ENCODE peak calls at places on chromosome 13, in six cellular contexts. One of them, this sample, is unnamed.

GRCh38 chr13:76980075-76980718 is 11.7 kb upstream of the CLN5 start:
- DNase-seq in K562: peak; percentile 75
- DNase-seq in HepG2: peak; percentile 43
- DNase-seq in H1: peak; percentile 74
- DNase-seq in GM12878: no peak
- DNase-seq in GM12892: peak; percentile 92
- DNase-seq in this sample: peak; percentile 94

GRCh38 chr13:76882431-76882830 is 3.8 kb downstream of the KCTD12 start:
- DNase-seq in K562: no peak
- DNase-seq in GM12892: no peak
- DNase-seq in HepG2: no peak
- DNase-seq in H1: no peak
- DNase-seq in GM12878: no peak
- DNase-seq in this sample: no peak

GRCh38 chr13:51047434-51048165 is 63.5 kb downstream of the C13orf42 start:
- DNase-seq in GM12892: no peak
- DNase-seq in HepG2: no peak
- DNase-seq in K562: no peak
- DNase-seq in GM12878: no peak
- DNase-seq in H1: no peak
- DNase-seq in this sample: no peak

GRCh38 chr13:110921695-110922094 is 6.8 kb upstream of the ANKRD10 start:
- DNase-seq in GM12892: no peak
- DNase-seq in K562: no peak
- DNase-seq in H1: no peak
- DNase-seq in GM12878: no peak
- DNase-seq in HepG2: no peak
- DNase-seq in this sample: no peak

GRCh38 chr13:38265135-38265497 is 84.5 kb upstream of the UFM1 start:
- DNase-seq in HepG2: no peak
- DNase-seq in H1: no peak
- DNase-seq in GM12892: no peak
- DNase-seq in K562: no peak
- DNase-seq in GM12878: no peak
- DNase-seq in this sample: no peak

GRCh38 chr13:34810996-34811395 is 131.1 kb upstream of the NBEA start:
- DNase-seq in GM12878: no peak
- DNase-seq in HepG2: no peak
- DNase-seq in K562: no peak
- DNase-seq in GM12892: no peak
- DNase-seq in H1: no peak
- DNase-seq in this sample: no peak

GRCh38 chr13:64158910-64159309 is 2743.3 kb upstream of the PCDH20 start:
- DNase-seq in K562: no peak
- DNase-seq in GM12878: no peak
- DNase-seq in H1: no peak
- DNase-seq in GM12892: no peak
- DNase-seq in HepG2: no peak
- DNase-seq in this sample: no peak

GRCh38 chr13:40206241-40207109 is 460.0 kb downstream of the FOXO1 start:
- DNase-seq in GM12878: peak; percentile 53
- DNase-seq in GM12892: peak; percentile 25
- DNase-seq in H1: no peak
- DNase-seq in HepG2: no peak
- DNase-seq in K562: no peak
- DNase-seq in this sample: no peak

GRCh38 chr13:37775871-37776270 is 93.7 kb downstream of the TRPC4 start:
- DNase-seq in H1: no peak
- DNase-seq in GM12878: no peak
- DNase-seq in GM12892: no peak
- DNase-seq in K562: no peak
- DNase-seq in HepG2: no peak
- DNase-seq in this sample: no peak

DNA sequence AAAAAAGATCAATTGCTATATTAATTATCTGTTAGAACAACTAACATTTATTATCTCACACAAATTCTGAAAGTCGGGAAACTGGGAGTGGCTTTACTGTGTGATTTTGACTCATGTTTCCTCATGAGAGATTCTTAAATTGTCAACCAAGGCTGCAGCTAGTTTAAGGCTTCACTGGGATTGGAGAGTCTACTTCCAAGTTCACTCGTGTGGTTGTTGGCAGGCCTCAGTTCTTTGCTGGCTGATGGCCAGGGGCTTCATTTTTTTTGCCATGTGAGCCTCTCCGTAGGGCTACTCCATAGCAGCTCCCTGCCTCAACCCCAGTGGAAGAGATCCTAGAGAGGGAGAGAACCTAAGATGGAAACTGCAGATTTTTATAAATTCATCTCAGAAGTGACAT is 24.5 kb upstream of the LPAR6 start:
- DNase-seq in K562: no peak
- DNase-seq in H1: no peak
- DNase-seq in GM12878: no peak
- DNase-seq in GM12892: no peak
- DNase-seq in HepG2: no peak
- DNase-seq in this sample: no peak
- TF ChIP-seq TAF1 in K562: no peak
- TF ChIP-seq TAF1 in H1: no peak
- TF ChIP-seq TAF1 in GM12878: no peak
- TF ChIP-seq TAF1 in GM12892: no peak
- TF ChIP-seq TAF1 in HepG2: no peak
- TF ChIP-seq TAF1 in this sample: no peak

DNA sequence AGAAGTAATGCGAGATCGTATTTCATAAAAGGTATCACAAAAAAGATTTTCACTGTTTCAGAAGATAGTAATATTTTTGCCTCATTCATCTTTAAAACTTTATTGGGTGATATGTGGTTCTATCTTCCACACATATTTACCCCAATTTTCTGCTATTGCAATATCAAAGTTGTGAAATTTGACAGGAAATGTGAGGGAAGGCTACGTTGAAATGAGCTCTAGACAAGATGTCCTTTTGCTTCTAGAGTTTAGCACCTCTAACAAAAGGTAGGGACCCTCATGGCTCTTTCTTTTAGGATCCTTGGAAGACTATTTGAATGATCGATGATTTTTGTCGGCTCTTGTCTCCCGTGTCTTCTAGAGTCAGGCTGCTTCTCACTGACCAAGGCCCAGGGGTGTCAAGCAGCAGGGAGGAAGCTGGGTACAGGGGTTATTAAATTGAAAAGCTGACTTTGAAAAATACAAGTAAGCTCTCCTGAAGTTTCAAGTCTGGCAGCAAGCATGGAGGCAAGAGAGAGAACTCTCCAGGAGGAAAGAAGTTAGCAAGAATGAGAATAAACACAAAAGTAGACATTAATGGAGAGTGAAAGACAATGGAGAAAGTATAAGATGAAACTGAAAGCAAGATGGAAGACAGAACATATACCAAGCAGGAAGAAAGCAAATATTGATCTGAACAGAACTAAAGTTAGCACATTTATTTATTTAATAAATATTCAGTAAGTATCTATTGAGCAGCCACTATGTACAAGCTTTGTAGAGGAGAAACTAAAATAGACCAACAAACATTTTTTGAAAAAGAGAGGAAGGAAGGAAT is 73.4 kb downstream of the RUBCNL start:
- DNase-seq in HepG2: no peak
- DNase-seq in GM12892: no peak
- DNase-seq in H1: no peak
- DNase-seq in K562: no peak
- DNase-seq in GM12878: no peak
- DNase-seq in this sample: no peak
- TF ChIP-seq POLR2AphosphoS5 in HepG2: no peak
- TF ChIP-seq POLR2AphosphoS5 in GM12892: no peak
- TF ChIP-seq POLR2AphosphoS5 in H1: no peak
- TF ChIP-seq POLR2AphosphoS5 in K562: no peak
- TF ChIP-seq POLR2AphosphoS5 in GM12878: no peak
- TF ChIP-seq POLR2AphosphoS5 in this sample: no peak

GRCh38 chr13:99087130-99087953 is 109.5 kb upstream of the DOCK9 start:
- DNase-seq in GM12878: peak; percentile 36
- DNase-seq in K562: peak; percentile 91
- DNase-seq in H1: peak; percentile 80
- DNase-seq in GM12892: peak; percentile 96
- DNase-seq in HepG2: peak; percentile 59
- DNase-seq in this sample: peak; percentile 97
- TF ChIP-seq POLR2A in GM12878: peak; percentile 69
- TF ChIP-seq POLR2A in K562: peak; percentile 74
- TF ChIP-seq POLR2A in H1: no peak
- TF ChIP-seq POLR2A in GM12892: no peak
- TF ChIP-seq POLR2A in HepG2: no peak
- TF ChIP-seq POLR2A in this sample: no peak

GRCh38 chr13:98890186-98890585 is 87.7 kb downstream of the DOCK9 start:
- DNase-seq in GM12892: no peak
- DNase-seq in K562: no peak
- DNase-seq in GM12878: no peak
- DNase-seq in HepG2: no peak
- DNase-seq in H1: no peak
- DNase-seq in this sample: no peak
- TF ChIP-seq TAF1 in GM12892: no peak
- TF ChIP-seq TAF1 in K562: no peak
- TF ChIP-seq TAF1 in GM12878: no peak
- TF ChIP-seq TAF1 in HepG2: no peak
- TF ChIP-seq TAF1 in H1: no peak
- TF ChIP-seq TAF1 in this sample: no peak

GRCh38 chr13:47147784-47148062 is 250.9 kb upstream of the HTR2A start:
- DNase-seq in K562: no peak
- DNase-seq in H1: no peak
- DNase-seq in GM12878: no peak
- DNase-seq in HepG2: no peak
- DNase-seq in GM12892: no peak
- DNase-seq in this sample: no peak

GRCh38 chr13:47148543-47148942 is 251.7 kb upstream of the HTR2A start:
- DNase-seq in HepG2: no peak
- DNase-seq in GM12892: no peak
- DNase-seq in GM12878: no peak
- DNase-seq in K562: no peak
- DNase-seq in H1: no peak
- DNase-seq in this sample: no peak

GRCh38 chr13:47146991-47147783 is 250.3 kb upstream of the HTR2A start:
- DNase-seq in K562: no peak
- DNase-seq in GM12878: peak; percentile 55
- DNase-seq in HepG2: no peak
- DNase-seq in GM12892: no peak
- DNase-seq in H1: no peak
- DNase-seq in this sample: peak; percentile 1

GRCh38 chr13:47144782-47145181 is 247.9 kb upstream of the HTR2A start:
- DNase-seq in GM12878: no peak
- DNase-seq in H1: no peak
- DNase-seq in GM12892: no peak
- DNase-seq in K562: no peak
- DNase-seq in HepG2: no peak
- DNase-seq in this sample: no peak

DNA sequence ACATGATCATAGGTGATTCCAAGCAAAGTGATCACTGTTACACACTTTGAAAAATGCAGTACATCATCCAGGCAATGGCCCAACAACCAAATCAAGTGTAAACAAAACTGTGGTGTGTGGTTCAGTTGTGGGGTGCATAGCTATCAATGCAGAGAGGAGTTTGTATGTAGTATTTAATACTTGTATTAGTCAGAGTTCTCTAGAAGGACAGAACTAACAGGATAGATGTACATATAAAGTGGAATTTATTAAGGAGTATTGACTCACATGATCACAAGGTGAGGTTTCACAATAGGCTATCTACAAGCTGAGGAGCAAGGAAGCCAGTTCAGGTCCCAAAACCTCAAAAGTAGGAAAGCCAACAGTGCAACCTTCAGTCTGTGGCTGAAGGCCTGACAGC is 249.3 kb upstream of the HTR2A start:
- DNase-seq in GM12878: no peak
- DNase-seq in HepG2: no peak
- DNase-seq in K562: no peak
- DNase-seq in GM12892: no peak
- DNase-seq in H1: no peak
- DNase-seq in this sample: no peak
- TF ChIP-seq POLR2AphosphoS5 in GM12878: no peak
- TF ChIP-seq POLR2AphosphoS5 in HepG2: no peak
- TF ChIP-seq POLR2AphosphoS5 in K562: no peak
- TF ChIP-seq POLR2AphosphoS5 in GM12892: no peak
- TF ChIP-seq POLR2AphosphoS5 in H1: no peak
- TF ChIP-seq POLR2AphosphoS5 in this sample: no peak

GRCh38 chr13:114283581-114283980 is 2.2 kb downstream of the UPF3A start:
- DNase-seq in GM12878: no peak
- DNase-seq in K562: no peak
- DNase-seq in HepG2: peak; percentile 10
- DNase-seq in GM12892: no peak
- DNase-seq in H1: no peak
- DNase-seq in this sample: no peak

GRCh38 chr13:114279770-114280169 is 1.6 kb upstream of the UPF3A start:
- DNase-seq in K562: no peak
- DNase-seq in H1: no peak
- DNase-seq in HepG2: no peak
- DNase-seq in GM12878: no peak
- DNase-seq in GM12892: no peak
- DNase-seq in this sample: no peak

GRCh38 chr13:114282143-114282685 is 813 bp downstream of the UPF3A start:
- DNase-seq in H1: no peak
- DNase-seq in K562: peak; percentile 61
- DNase-seq in GM12892: peak; percentile 43
- DNase-seq in HepG2: peak; percentile 30
- DNase-seq in GM12878: peak; percentile 23
- DNase-seq in this sample: no peak

GRCh38 chr13:114279146-114279545 is 2.3 kb upstream of the UPF3A start:
- DNase-seq in GM12878: no peak
- DNase-seq in GM12892: no peak
- DNase-seq in K562: no peak
- DNase-seq in HepG2: no peak
- DNase-seq in H1: no peak
- DNase-seq in this sample: no peak

DNA sequence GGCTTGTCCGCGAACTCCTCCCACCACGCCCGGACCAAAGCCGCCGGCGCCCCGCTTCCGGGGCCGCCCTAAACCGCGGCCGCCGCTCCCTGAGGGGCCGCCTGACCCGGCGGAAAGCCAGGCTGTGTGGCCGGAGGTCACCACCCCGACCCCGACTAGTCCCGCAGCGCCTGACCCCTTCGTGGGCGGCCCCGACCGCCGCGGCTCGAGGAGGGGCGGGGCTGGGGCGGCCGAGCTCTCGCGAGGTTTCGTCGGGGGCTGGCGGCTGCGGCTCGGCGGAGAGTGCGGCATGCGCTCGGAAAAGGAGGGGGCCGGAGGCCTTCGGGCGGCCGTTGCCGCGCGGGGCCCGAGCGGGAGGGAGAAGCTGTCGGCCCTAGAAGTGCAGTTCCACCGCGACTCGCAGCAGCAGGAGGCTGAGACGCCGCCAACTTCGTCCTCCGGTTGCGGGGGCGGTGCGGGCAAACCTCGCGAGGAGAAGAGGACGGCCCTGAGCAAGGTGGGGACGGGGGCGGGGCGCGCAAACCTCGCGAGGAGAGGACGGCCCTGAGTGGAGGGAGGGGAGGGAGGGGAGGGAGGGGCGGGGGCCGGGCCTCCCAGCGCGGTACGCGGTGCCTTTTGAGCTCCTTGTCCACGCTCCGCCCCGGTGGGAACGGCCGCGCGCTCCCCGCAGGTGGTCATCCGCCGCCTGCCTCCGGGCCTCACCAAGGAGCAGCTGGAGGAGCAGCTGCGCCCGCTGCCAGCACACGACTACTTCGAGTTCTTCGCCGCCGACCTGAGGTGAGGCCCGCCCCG is at the start of gene UPF3A:
- DNase-seq in GM12878: peak; percentile 62
- DNase-seq in HepG2: peak; percentile 83
- DNase-seq in GM12892: peak; percentile 73
- DNase-seq in H1: peak; percentile 63
- DNase-seq in K562: peak; percentile 93
- DNase-seq in this sample: peak; percentile 77
- TF ChIP-seq POLR2A in GM12878: peak; percentile 97
- TF ChIP-seq POLR2A in HepG2: peak; percentile 82
- TF ChIP-seq POLR2A in GM12892: peak; percentile 93
- TF ChIP-seq POLR2A in H1: peak; percentile 86
- TF ChIP-seq POLR2A in K562: peak; percentile 72
- TF ChIP-seq POLR2A in this sample: peak; percentile 83

GRCh38 chr13:46168341-46168740 is 13.6 kb downstream of the LCP1 start:
- DNase-seq in H1: no peak
- DNase-seq in HepG2: no peak
- DNase-seq in K562: no peak
- DNase-seq in GM12892: no peak
- DNase-seq in GM12878: no peak
- DNase-seq in this sample: no peak
- TF ChIP-seq TAF1 in H1: no peak
- TF ChIP-seq TAF1 in HepG2: no peak
- TF ChIP-seq TAF1 in K562: no peak
- TF ChIP-seq TAF1 in GM12892: peak; percentile 56
- TF ChIP-seq TAF1 in GM12878: peak; percentile 43
- TF ChIP-seq TAF1 in this sample: peak; percentile 49

This sample was measured in GM12891.